ENCODE peak calls at places on chromosome X, in four cellular contexts. One of them, this sample, is unnamed. For H3K4me1 and H3K27me3, the result is how much of the 10 kb centered on the place peaks cover.

GRCh38 chrX:129659137-129659536 is 4.4 kb upstream of the APLN start:
- DNase-seq in CD8-positive, alpha-beta memory T cell: no peak
- DNase-seq in breast epithelium: no peak
- DNase-seq in heart left ventricle: no peak
- DNase-seq in this sample: no peak

GRCh38 chrX:39894626-39895025 is 203.1 kb downstream of the BCOR start:
- DNase-seq in CD8-positive, alpha-beta memory T cell: no peak
- DNase-seq in breast epithelium: no peak
- DNase-seq in heart left ventricle: no peak
- DNase-seq in this sample: no peak

GRCh38 chrX:151754042-151754419 is 19.5 kb downstream of the CNGA2 start:
- DNase-seq in CD8-positive, alpha-beta memory T cell: no peak
- DNase-seq in breast epithelium: no peak
- DNase-seq in heart left ventricle: no peak
- DNase-seq in this sample: no peak

GRCh38 chrX:37314526-37314925 is 34.6 kb upstream of the PRRG1 start:
- DNase-seq in CD8-positive, alpha-beta memory T cell: no peak
- DNase-seq in breast epithelium: no peak
- DNase-seq in heart left ventricle: no peak
- DNase-seq in this sample: no peak

GRCh38 chrX:86241547-86241946 is 93.3 kb downstream of the DACH2 start:
- DNase-seq in CD8-positive, alpha-beta memory T cell: no peak
- DNase-seq in breast epithelium: no peak
- DNase-seq in heart left ventricle: no peak
- DNase-seq in this sample: no peak

GRCh38 chrX:112947981-112948380 is 107.3 kb upstream of the AMOT start:
- DNase-seq in CD8-positive, alpha-beta memory T cell: no peak
- DNase-seq in breast epithelium: no peak
- DNase-seq in heart left ventricle: no peak
- DNase-seq in this sample: no peak

GRCh38 chrX:16101581-16101980 is 21.8 kb upstream of the GRPR start:
- DNase-seq in CD8-positive, alpha-beta memory T cell: no peak
- DNase-seq in breast epithelium: no peak
- DNase-seq in heart left ventricle: no peak
- DNase-seq in this sample: no peak

GRCh38 chrX:22974616-22975015 is 25.1 kb upstream of the DDX53 start:
- DNase-seq in CD8-positive, alpha-beta memory T cell: no peak
- DNase-seq in breast epithelium: no peak
- DNase-seq in heart left ventricle: no peak
- DNase-seq in this sample: no peak

GRCh38 chrX:130669233-130669632 is 233.8 kb downstream of the ENOX2 start:
- DNase-seq in CD8-positive, alpha-beta memory T cell: no peak
- DNase-seq in breast epithelium: no peak
- DNase-seq in heart left ventricle: no peak
- DNase-seq in this sample: no peak

GRCh38 chrX:95662200-95662599 is 1022.4 kb upstream of the DIAPH2 start:
- DNase-seq in CD8-positive, alpha-beta memory T cell: no peak
- DNase-seq in breast epithelium: no peak
- DNase-seq in heart left ventricle: no peak
- DNase-seq in this sample: no peak

GRCh38 chrX:118637997-118638396 is 89.4 kb upstream of the IL13RA1 start:
- DNase-seq in CD8-positive, alpha-beta memory T cell: no peak
- DNase-seq in breast epithelium: no peak
- DNase-seq in heart left ventricle: no peak
- DNase-seq in this sample: no peak

GRCh38 chrX:14506866-14507265 is 22.5 kb upstream of the GLRA2 start:
- DNase-seq in CD8-positive, alpha-beta memory T cell: no peak
- DNase-seq in breast epithelium: no peak
- DNase-seq in heart left ventricle: no peak
- DNase-seq in this sample: no peak

GRCh38 chrX:14505648-14506047 is 23.7 kb upstream of the GLRA2 start:
- DNase-seq in CD8-positive, alpha-beta memory T cell: no peak
- DNase-seq in breast epithelium: no peak
- DNase-seq in heart left ventricle: no peak
- DNase-seq in this sample: no peak

GRCh38 chrX:14504960-14505538 is 24.3 kb upstream of the GLRA2 start:
- DNase-seq in CD8-positive, alpha-beta memory T cell: no peak
- DNase-seq in breast epithelium: no peak
- DNase-seq in heart left ventricle: no peak
- DNase-seq in this sample: no peak

GRCh38 chrX:14509325-14510057 is 19.8 kb upstream of the GLRA2 start:
- DNase-seq in CD8-positive, alpha-beta memory T cell: no peak
- DNase-seq in breast epithelium: no peak
- DNase-seq in heart left ventricle: no peak
- DNase-seq in this sample: no peak

GRCh38 chrX:14508025-14508690 is 21.2 kb upstream of the GLRA2 start:
- DNase-seq in CD8-positive, alpha-beta memory T cell: no peak
- DNase-seq in breast epithelium: no peak
- DNase-seq in heart left ventricle: no peak
- DNase-seq in this sample: no peak
- H3K4me1 ChIP-seq in CD8-positive, alpha-beta memory T cell: under half
- H3K4me1 ChIP-seq in breast epithelium: under half
- H3K4me1 ChIP-seq in heart left ventricle: under half
- H3K4me1 ChIP-seq in this sample: under half

GRCh38 chrX:107715331-107716044 is 60.1 kb downstream of the TSC22D3 start:
- DNase-seq in CD8-positive, alpha-beta memory T cell: no peak
- DNase-seq in breast epithelium: no peak
- DNase-seq in heart left ventricle: no peak
- DNase-seq in this sample: no peak
- H3K27ac ChIP-seq in CD8-positive, alpha-beta memory T cell: peak
- H3K27ac ChIP-seq in breast epithelium: peak
- H3K27ac ChIP-seq in heart left ventricle: peak
- H3K27ac ChIP-seq in this sample: peak

GRCh38 chrX:78103001-78103634 is 930 bp upstream of the PGK1 start:
- DNase-seq in CD8-positive, alpha-beta memory T cell: no peak
- DNase-seq in breast epithelium: no peak
- DNase-seq in heart left ventricle: no peak
- DNase-seq in this sample: no peak
- H3K27me3 ChIP-seq in CD8-positive, alpha-beta memory T cell: under half
- H3K27me3 ChIP-seq in breast epithelium: under half
- H3K27me3 ChIP-seq in heart left ventricle: under half
- H3K27me3 ChIP-seq in this sample: under half

GRCh38 chrX:13697976-13698375 is 9.0 kb downstream of the RAB9A start:
- DNase-seq in CD8-positive, alpha-beta memory T cell: no peak
- DNase-seq in breast epithelium: no peak
- DNase-seq in heart left ventricle: no peak
- DNase-seq in this sample: no peak

GRCh38 chrX:13698432-13698831 is 9.5 kb downstream of the RAB9A start:
- DNase-seq in CD8-positive, alpha-beta memory T cell: no peak
- DNase-seq in breast epithelium: no peak
- DNase-seq in heart left ventricle: no peak
- DNase-seq in this sample: no peak

GRCh38 chrX:13702390-13702789 is 13.5 kb downstream of the RAB9A start:
- DNase-seq in CD8-positive, alpha-beta memory T cell: no peak
- DNase-seq in breast epithelium: no peak
- DNase-seq in heart left ventricle: no peak
- DNase-seq in this sample: no peak

GRCh38 chrX:13699183-13699826 is 10.4 kb downstream of the RAB9A start:
- DNase-seq in CD8-positive, alpha-beta memory T cell: no peak
- DNase-seq in breast epithelium: no peak
- DNase-seq in heart left ventricle: no peak
- DNase-seq in this sample: no peak

GRCh38 chrX:13700380-13700779 is 11.5 kb downstream of the RAB9A start:
- DNase-seq in CD8-positive, alpha-beta memory T cell: no peak
- DNase-seq in breast epithelium: no peak
- DNase-seq in heart left ventricle: no peak
- DNase-seq in this sample: no peak
- H3K4me1 ChIP-seq in CD8-positive, alpha-beta memory T cell: under half
- H3K4me1 ChIP-seq in breast epithelium: under half
- H3K4me1 ChIP-seq in heart left ventricle: under half
- H3K4me1 ChIP-seq in this sample: under half

DNA sequence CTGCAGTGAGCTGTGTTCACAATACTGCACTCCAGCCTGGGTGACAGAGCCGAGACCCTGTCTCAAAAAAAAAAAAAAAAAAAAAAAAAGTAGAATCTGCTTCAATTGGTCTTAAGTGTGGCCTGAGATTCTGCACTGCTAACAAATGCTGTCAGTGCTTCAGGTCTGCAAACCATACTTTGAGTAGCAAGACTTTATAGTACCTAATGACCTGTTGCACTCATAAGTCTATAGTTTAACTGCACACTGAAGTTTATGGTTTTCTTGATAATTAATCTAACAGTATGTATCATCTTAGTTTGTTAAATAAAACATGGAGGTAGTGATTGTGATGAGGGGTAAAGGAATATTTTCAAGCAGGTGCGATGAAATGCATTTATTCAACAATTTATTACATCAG is 135.6 kb downstream of the STAG2 start:
- DNase-seq in CD8-positive, alpha-beta memory T cell: no peak
- DNase-seq in breast epithelium: no peak
- DNase-seq in heart left ventricle: no peak
- DNase-seq in this sample: no peak
- H3K27ac ChIP-seq in CD8-positive, alpha-beta memory T cell: no peak
- H3K27ac ChIP-seq in breast epithelium: no peak
- H3K27ac ChIP-seq in heart left ventricle: no peak
- H3K27ac ChIP-seq in this sample: no peak

GRCh38 chrX:35858916-35859315 is 60.6 kb upstream of the CFAP47 start:
- DNase-seq in CD8-positive, alpha-beta memory T cell: no peak
- DNase-seq in breast epithelium: no peak
- DNase-seq in heart left ventricle: no peak
- DNase-seq in this sample: no peak
- H3K27me3 ChIP-seq in CD8-positive, alpha-beta memory T cell: under half
- H3K27me3 ChIP-seq in breast epithelium: under half
- H3K27me3 ChIP-seq in heart left ventricle: under half
- H3K27me3 ChIP-seq in this sample: under half